ENCODE peak calls at places on chromosomes 16 and 17, in nine cellular contexts. B, D, W, U, L, H, Z, R and C are unnamed samples.

GRCh38 chr16:31253642-31254045 is 6.1 kb upstream of the ITGAM start:
- DNase-seq in B (no peak), D (no peak), W (no peak), U (no peak), L (no peak), H (no peak), Z (peak; percentile 76), R (no peak), C (peak; percentile 14)

GRCh38 chr17:17808706-17809432 is 27.9 kb downstream of the SREBF1 start:
- DNase-seq in B (no peak), D (no peak), W (no peak), U (no peak), L (no peak), H (no peak), Z (no peak), R (no peak), C (no peak)

GRCh38 chr17:82518826-82519810 is at the start of gene FOXK2:
- DNase-seq in B (peak; percentile 96), D (peak; percentile 97), W (peak; percentile 93), U (peak; percentile 92), L (peak; percentile 67), H (peak; percentile 90), Z (peak; percentile 99), R (peak; percentile 84), C (peak; percentile 91)

GRCh38 chr16:83701494-83701893 is 106.3 kb upstream of the HSBP1 start:
- DNase-seq in B (no peak), D (no peak), W (no peak), U (no peak), L (no peak), H (no peak), Z (no peak), R (no peak), C (peak; percentile 31)

GRCh38 chr16:228151-228855 is 946 bp downstream of the LUC7L start:
- DNase-seq in B (no peak), D (peak; percentile 25), W (no peak), U (no peak), L (peak; percentile 7), H (no peak), Z (peak; percentile 25), R (no peak), C (no peak)

GRCh38 chr17:12596961-12597360 is 68.7 kb upstream of the MYOCD start:
- DNase-seq in B (no peak), D (no peak), W (no peak), U (no peak), L (no peak), H (no peak), Z (no peak), R (no peak), C (no peak)

GRCh38 chr17:19551708-19552148 is 18.1 kb downstream of the SLC47A1 start:
- DNase-seq in B (no peak), D (no peak), W (no peak), U (peak; percentile 42), L (no peak), H (no peak), Z (no peak), R (no peak), C (no peak)

GRCh38 chr17:67452681-67453554 is 75.8 kb downstream of the PITPNC1 start:
- DNase-seq in B (peak; percentile 78), D (no peak), W (no peak), U (no peak), L (no peak), H (no peak), Z (no peak), R (no peak), C (no peak)

GRCh38 chr17:46819906-46820351 is 1.4 kb upstream of the WNT3 start:
- DNase-seq in B (no peak), D (no peak), W (no peak), U (no peak), L (no peak), H (no peak), Z (no peak), R (no peak), C (no peak)

GRCh38 chr17:64777413-64778101 is 115.5 kb upstream of the SMURF2 start:
- DNase-seq in B (no peak), D (no peak), W (no peak), U (peak; percentile 37), L (no peak), H (no peak), Z (no peak), R (peak; percentile 43), C (no peak)

GRCh38 chr17:64773836-64774761 is 112.0 kb upstream of the SMURF2 start:
- DNase-seq in B (no peak), D (peak; percentile 95), W (no peak), U (peak; percentile 90), L (peak; percentile 82), H (no peak), Z (peak; percentile 95), R (no peak), C (no peak)

GRCh38 chr17:64778102-64778366 is 115.9 kb upstream of the SMURF2 start:
- DNase-seq in B (no peak), D (no peak), W (no peak), U (no peak), L (no peak), H (no peak), Z (no peak), R (no peak), C (no peak)

GRCh38 chr17:64774888-64775600 is 112.9 kb upstream of the SMURF2 start:
- DNase-seq in B (no peak), D (no peak), W (no peak), U (no peak), L (no peak), H (no peak), Z (no peak), R (no peak), C (no peak)

DNA sequence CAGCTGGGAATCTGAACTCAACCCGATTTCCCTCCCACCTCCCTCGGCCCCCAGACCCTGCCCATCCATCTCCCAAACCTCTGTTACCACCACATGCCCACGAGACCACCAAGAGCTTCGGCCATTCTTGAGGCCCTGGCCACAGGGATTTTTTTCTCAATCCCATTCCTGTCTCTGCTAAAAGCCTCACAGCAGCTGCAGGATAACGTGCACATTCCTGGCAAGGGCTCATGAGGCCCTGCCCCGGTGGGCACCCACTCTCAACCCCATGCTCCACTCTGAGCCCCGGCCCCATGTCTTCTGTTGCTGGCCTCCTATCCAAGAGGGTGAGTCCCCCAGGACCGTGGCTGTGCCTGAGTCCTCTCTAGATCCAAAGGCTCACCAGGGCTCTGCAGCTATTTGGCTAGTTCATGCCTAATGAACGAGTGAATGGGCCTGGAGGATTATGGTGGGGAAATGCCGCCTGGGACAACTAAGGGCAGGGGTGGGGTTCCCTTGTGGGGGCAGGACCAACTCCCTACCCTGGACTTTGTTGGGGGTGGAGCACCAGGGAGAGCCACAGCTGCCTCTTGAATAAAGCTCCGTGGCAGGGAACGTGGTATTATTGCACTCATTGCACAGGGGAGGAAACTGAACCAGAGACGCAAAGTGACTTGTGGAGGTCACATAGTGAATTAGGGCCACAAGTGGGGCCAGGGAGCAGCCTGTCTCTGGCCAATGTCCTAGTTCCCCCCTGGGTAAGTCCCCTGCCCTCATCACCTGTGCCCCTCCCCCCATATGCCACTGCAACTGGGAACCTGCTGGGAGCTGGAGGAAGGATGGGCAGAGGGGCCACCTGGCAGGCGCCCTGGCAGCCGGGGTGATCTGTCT is 113.8 kb upstream of the SMURF2 start:
- DNase-seq in B (no peak), D (no peak), W (no peak), U (peak; percentile 27), L (no peak), H (no peak), Z (no peak), R (no peak), C (no peak)
- H3K27ac ChIP-seq in B (no peak overlapping the region), D (no peak overlapping the region), W (no peak overlapping the region), U (no peak overlapping the region), L (no peak overlapping the region), H (no peak overlapping the region), Z (peak overlapping the region; percentile 80), R (no peak overlapping the region), C (peak overlapping the region; percentile 78)

GRCh38 chr17:44747566-44747965 is 11.2 kb upstream of the ADAM11 start:
- DNase-seq in B (no peak), D (no peak), W (no peak), U (no peak), L (no peak), H (no peak), Z (no peak), R (no peak), C (no peak)

GRCh38 chr17:44741316-44741715 is 17.5 kb upstream of the ADAM11 start:
- DNase-seq in B (no peak), D (no peak), W (no peak), U (no peak), L (no peak), H (no peak), Z (no peak), R (no peak), C (no peak)

GRCh38 chr17:44749076-44750020 is 9.4 kb upstream of the ADAM11 start:
- DNase-seq in B (no peak), D (no peak), W (peak; percentile 47), U (no peak), L (no peak), H (no peak), Z (no peak), R (no peak), C (no peak)

GRCh38 chr17:44745301-44745700 is 13.5 kb upstream of the ADAM11 start:
- DNase-seq in B (no peak), D (no peak), W (no peak), U (no peak), L (no peak), H (no peak), Z (no peak), R (no peak), C (no peak)
- H3K27ac ChIP-seq in B (no peak overlapping the region), D (no peak overlapping the region), W (no peak overlapping the region), U (no peak overlapping the region), L (no peak overlapping the region), H (no peak overlapping the region), Z (no peak overlapping the region), R (no peak overlapping the region), C (no peak overlapping the region)

GRCh38 chr16:4387769-4388168 is 16.1 kb downstream of the VASN start:
- DNase-seq in B (no peak), D (no peak), W (no peak), U (no peak), L (no peak), H (no peak), Z (no peak), R (no peak), C (no peak)

GRCh38 chr16:4386452-4386813 is 14.8 kb downstream of the VASN start:
- DNase-seq in B (no peak), D (no peak), W (no peak), U (no peak), L (no peak), H (no peak), Z (no peak), R (no peak), C (no peak)

GRCh38 chr16:4385789-4386451 is 14.3 kb downstream of the VASN start:
- DNase-seq in B (no peak), D (no peak), W (no peak), U (no peak), L (no peak), H (no peak), Z (no peak), R (no peak), C (no peak)

GRCh38 chr16:4388275-4389021 is 16.8 kb downstream of the VASN start:
- DNase-seq in B (no peak), D (no peak), W (no peak), U (no peak), L (no peak), H (no peak), Z (no peak), R (no peak), C (peak; percentile 62)

GRCh38 chr16:4386951-4387565 is 15.4 kb downstream of the VASN start:
- DNase-seq in B (no peak), D (no peak), W (no peak), U (no peak), L (no peak), H (no peak), Z (no peak), R (no peak), C (no peak)
- H3K27ac ChIP-seq in B (no peak overlapping the region), D (no peak overlapping the region), W (no peak overlapping the region), U (no peak overlapping the region), L (no peak overlapping the region), H (no peak overlapping the region), Z (peak overlapping the region; percentile 26), R (peak overlapping the region; percentile 74), C (peak overlapping the region; percentile 82)

GRCh38 chr16:89442990-89443726 is 47.2 kb downstream of the ANKRD11 start:
- DNase-seq in B (no peak), D (no peak), W (peak; percentile 56), U (peak; percentile 82), L (peak; percentile 92), H (no peak), Z (peak; percentile 85), R (no peak), C (peak; percentile 48)
- H3K27ac ChIP-seq in B (no peak overlapping the region), D (no peak overlapping the region), W (no peak overlapping the region), U (no peak overlapping the region), L (peak overlapping the region; percentile 62), H (peak overlapping the region; percentile 3), Z (peak overlapping the region; percentile 60), R (peak overlapping the region; percentile 0), C (peak overlapping the region; percentile 55)